ENCODE peak calls at places on chromosomes 2 and 18, in ten cellular contexts. U is NCI-H774, X is HT1080, V is MM.1S, Z is AG20443, I is SK-MEL-5, J is HEK293T, K is fibroblast of villous mesenchyme, H is amniotic epithelial cell, O is NCI-H187. F is an unnamed sample.

GRCh38 chr2:12597555-12597954 is 119.2 kb upstream of the TRIB2 start:
- DNase-seq in V (no peak), I (no peak), Z (no peak), U (no peak), H (no peak), X (no peak), O (no peak), K (no peak), J (no peak), F (no peak)

GRCh38 chr18:41940506-41941215 is 14.4 kb upstream of the PIK3C3 start:
- DNase-seq in H (peak; percentile 98), V (no peak), J (no peak), Z (peak; percentile 75), O (no peak), K (peak; percentile 82), I (no peak), U (no peak), X (peak; percentile 91), F (no peak)

GRCh38 chr2:12269041-12269972 is 447.4 kb upstream of the TRIB2 start:
- DNase-seq in I (peak; percentile 60), Z (no peak), H (no peak), J (no peak), X (no peak), O (no peak), U (no peak), K (no peak), V (no peak), F (no peak)

GRCh38 chr18:24427484-24427883 is 1.0 kb downstream of the IMPACT start:
- DNase-seq in H (peak; percentile 37), I (peak; percentile 22), K (no peak), Z (peak; percentile 14), J (peak; percentile 17), X (peak; percentile 12), U (no peak), O (no peak), V (no peak), F (no peak)

GRCh38 chr18:499351-500229 is 911 bp downstream of the COLEC12 start:
- DNase-seq in X (peak; percentile 27), H (peak; percentile 96), U (no peak), O (no peak), V (no peak), K (peak; percentile 92), Z (peak; percentile 70), J (peak; percentile 23), I (no peak), F (no peak)

GRCh38 chr18:9552189-9552588 is 62.2 kb downstream of the PPP4R1 start:
- DNase-seq in X (no peak), U (no peak), Z (no peak), H (peak; percentile 86), I (no peak), V (no peak), J (no peak), K (no peak), O (no peak), F (no peak)

GRCh38 chr18:23994361-23994902 is 20.1 kb upstream of the TTC39C start:
- DNase-seq in Z (peak; percentile 82), X (peak; percentile 77), V (no peak), K (peak; percentile 82), U (peak; percentile 88), O (peak; percentile 78), H (peak; percentile 78), I (peak; percentile 93), J (peak; percentile 48), F (no peak)

GRCh38 chr18:32530947-32531651 is 60.4 kb upstream of the GAREM1 start:
- DNase-seq in K (peak; percentile 20), O (no peak), Z (no peak), V (peak; percentile 44), X (peak; percentile 74), U (peak; percentile 46), J (peak; percentile 36), H (peak; percentile 97), I (no peak), F (no peak)

GRCh38 chr2:74079522-74080341 is 68.0 kb downstream of the BOLA3 start:
- DNase-seq in Z (no peak), H (no peak), X (no peak), J (no peak), V (no peak), K (peak; percentile 8), I (no peak), O (no peak), U (no peak), F (no peak)

GRCh38 chr2:164599954-164600589 is 21.2 kb downstream of the GRB14 start:
- DNase-seq in H (peak; percentile 75), Z (peak; percentile 56), U (peak; percentile 6), X (peak; percentile 73), I (peak; percentile 86), J (peak; percentile 62), V (peak; percentile 83), K (peak; percentile 71), O (no peak), F (peak; percentile 51)

GRCh38 chr18:54690198-54690597 is 99.2 kb downstream of the DYNAP start:
- DNase-seq in I (no peak), O (no peak), Z (no peak), H (peak; percentile 57), V (no peak), J (no peak), U (no peak), X (peak; percentile 51), K (peak; percentile 18), F (no peak)

GRCh38 chr2:30481323-30481800 is 34.3 kb downstream of the LCLAT1 start:
- DNase-seq in U (no peak), V (no peak), O (no peak), H (no peak), I (no peak), K (no peak), J (no peak), Z (no peak), X (peak; percentile 20), F (no peak)

GRCh38 chr2:218516614-218517013 is 51.5 kb downstream of the USP37 start:
- DNase-seq in Z (no peak), I (peak; percentile 19), U (no peak), O (no peak), X (no peak), J (peak; percentile 11), K (peak; percentile 19), H (peak; percentile 22), V (no peak), F (no peak)

GRCh38 chr18:41731887-41732286 is 223.1 kb upstream of the PIK3C3 start:
- DNase-seq in H (peak; percentile 68), K (no peak), V (no peak), J (no peak), O (no peak), X (peak; percentile 13), I (no peak), Z (no peak), U (no peak), F (no peak)

GRCh38 chr2:162317910-162318279 is 589 bp downstream of the IFIH1 start:
- DNase-seq in O (peak; percentile 29), U (peak; percentile 9), V (peak; percentile 39), X (peak; percentile 43), I (peak; percentile 20), K (peak; percentile 22), H (peak; percentile 21), J (peak; percentile 8), Z (peak; percentile 40), F (no peak)

GRCh38 chr18:45166341-45167108 is 448.8 kb upstream of the SLC14A2 start:
- DNase-seq in K (peak; percentile 87), Z (peak; percentile 81), X (peak; percentile 98), V (no peak), H (peak; percentile 86), U (no peak), J (no peak), O (no peak), I (no peak), F (no peak)

GRCh38 chr2:95234286-95234785 is 27.0 kb downstream of the ZNF892 start:
- DNase-seq in Z (no peak), O (no peak), X (no peak), U (no peak), I (no peak), H (no peak), J (no peak), V (no peak), K (no peak), F (no peak)

GRCh38 chr2:222959358-222959757 is 92.6 kb upstream of the KCNE4 start:
- DNase-seq in H (peak; percentile 87), K (peak; percentile 67), X (peak; percentile 88), V (no peak), O (no peak), U (no peak), I (peak; percentile 81), Z (peak; percentile 92), J (no peak), F (no peak)

GRCh38 chr2:106095478-106096392 is 98.4 kb downstream of the UXS1 start:
- DNase-seq in I (no peak), X (no peak), Z (no peak), H (no peak), K (no peak), O (no peak), J (no peak), V (no peak), U (no peak), F (no peak)

GRCh38 chr2:189178007-189178406 is 1.6 kb downstream of the COL5A2 start:
- DNase-seq in K (peak; percentile 47), X (no peak), O (no peak), J (no peak), Z (peak; percentile 15), U (no peak), H (peak; percentile 59), V (no peak), I (peak; percentile 18), F (no peak)

GRCh38 chr2:241279413-241279812 is 36.1 kb downstream of the HDLBP start:
- DNase-seq in Z (no peak), O (no peak), H (peak; percentile 69), V (no peak), K (peak; percentile 80), J (no peak), U (no peak), X (no peak), I (peak; percentile 53), F (no peak)

GRCh38 chr2:7792031-7792651 is 874.9 kb downstream of the RNF144A start:
- DNase-seq in K (no peak), O (no peak), J (no peak), H (no peak), V (no peak), X (no peak), I (no peak), Z (no peak), U (peak; percentile 90), F (no peak)

GRCh38 chr2:215831296-215831913 is 181.9 kb downstream of the MREG start:
- DNase-seq in U (no peak), K (peak; percentile 84), H (peak; percentile 64), V (no peak), X (no peak), Z (peak; percentile 20), O (no peak), I (no peak), J (no peak), F (no peak)

GRCh38 chr2:236824836-236825235 is 255.2 kb downstream of the ACKR3 start:
- DNase-seq in H (no peak), Z (no peak), K (no peak), X (no peak), I (no peak), J (no peak), U (peak; percentile 89), V (no peak), O (peak; percentile 10), F (no peak)

GRCh38 chr2:20577495-20578235 is 73.2 kb downstream of the HS1BP3 start:
- DNase-seq in J (no peak), O (no peak), Z (peak; percentile 60), V (no peak), K (peak; percentile 52), H (no peak), I (no peak), U (no peak), X (peak; percentile 63), F (no peak)

GRCh38 chr2:127146071-127146725 is 39.2 kb upstream of the BIN1 start:
- DNase-seq in Z (no peak), I (no peak), O (no peak), V (no peak), J (no peak), K (no peak), H (no peak), U (no peak), X (no peak), F (no peak)

F was measured in neuronal stem cell.